ENCODE peak calls at places on chromosomes 11 and 22, in four cellular contexts. B is HepG2, H is H1, E is GM12878. D is an unnamed sample.

GRCh38 chr11:34150494-34151151 is 45.2 kb downstream of the NAT10 start:
- DNase-seq in B (no peak), H (no peak), E (no peak), D (no peak)

GRCh38 chr11:61736310-61736709 is 16.1 kb upstream of the MYRF start:
- DNase-seq in B (no peak), H (no peak), E (no peak), D (no peak)

GRCh38 chr11:134652586-134653255 is 240.7 kb upstream of the B3GAT1 start:
- DNase-seq in B (no peak), H (peak), E (no peak), D (no peak)

GRCh38 chr11:66280428-66280827 is 2.5 kb downstream of the CNIH2 start:
- DNase-seq in B (no peak), H (no peak), E (no peak), D (no peak)

GRCh38 chr11:91219501-91219900 is 996.7 kb upstream of the CHORDC1 start:
- DNase-seq in B (no peak), H (no peak), E (no peak), D (no peak)

GRCh38 chr11:95897731-95898130 is 26.2 kb downstream of the MTMR2 start:
- DNase-seq in B (no peak), H (no peak), E (no peak), D (no peak)

GRCh38 chr11:93738647-93739081 is 2.6 kb downstream of the TAF1D start:
- DNase-seq in B (no peak), H (no peak), E (no peak), D (no peak)

GRCh38 chr11:61701298-61701993 is 21.3 kb downstream of the DAGLA start:
- DNase-seq in B (peak), H (peak), E (no peak), D (no peak)

GRCh38 chr11:45450189-45450588 is 164.0 kb upstream of the SYT13 start:
- DNase-seq in B (no peak), H (no peak), E (no peak), D (no peak)

GRCh38 chr22:41274856-41275255 is 11.1 kb downstream of the RANGAP1 start:
- DNase-seq in B (no peak), H (no peak), E (no peak), D (no peak)

GRCh38 chr11:61954106-61955030 is 4.2 kb downstream of the BEST1 start:
- DNase-seq in B (no peak), H (peak), E (no peak), D (no peak)

GRCh38 chr22:30104501-30105156 is 24.4 kb downstream of the HORMAD2 start:
- DNase-seq in B (no peak), H (no peak), E (no peak), D (no peak)

GRCh38 chr11:30091728-30092127 is 74.9 kb upstream of the KCNA4 start:
- DNase-seq in B (no peak), H (no peak), E (no peak), D (no peak)

GRCh38 chr11:71574418-71574817 is 8.3 kb downstream of the KRTAP5-11 start:
- DNase-seq in B (no peak), H (no peak), E (no peak), D (no peak)

GRCh38 chr11:96426356-96427103 is 36.7 kb downstream of the JRKL start:
- DNase-seq in B (peak), H (no peak), E (no peak), D (peak)

GRCh38 chr11:1706634-1707400 is 9.8 kb downstream of the KRTAP5-6 start:
- DNase-seq in B (no peak), H (no peak), E (no peak), D (no peak)

GRCh38 chr11:119144825-119145476 is 3.9 kb upstream of the ABCG4 start:
- DNase-seq in B (peak), H (peak), E (no peak), D (peak)

GRCh38 chr11:7551571-7551970 is 37.8 kb downstream of the PPFIBP2 start:
- DNase-seq in B (no peak), H (no peak), E (no peak), D (no peak)

GRCh38 chr11:26040339-26040738 is 291.6 kb upstream of the ANO3 start:
- DNase-seq in B (no peak), H (no peak), E (no peak), D (no peak)

GRCh38 chr11:130328420-130328819 is 13.7 kb upstream of the ZBTB44 start:
- DNase-seq in B (no peak), H (no peak), E (no peak), D (no peak)
- TF ChIP-seq YY1 in B (no peak), H (no peak), E (no peak), D (no peak)

DNA sequence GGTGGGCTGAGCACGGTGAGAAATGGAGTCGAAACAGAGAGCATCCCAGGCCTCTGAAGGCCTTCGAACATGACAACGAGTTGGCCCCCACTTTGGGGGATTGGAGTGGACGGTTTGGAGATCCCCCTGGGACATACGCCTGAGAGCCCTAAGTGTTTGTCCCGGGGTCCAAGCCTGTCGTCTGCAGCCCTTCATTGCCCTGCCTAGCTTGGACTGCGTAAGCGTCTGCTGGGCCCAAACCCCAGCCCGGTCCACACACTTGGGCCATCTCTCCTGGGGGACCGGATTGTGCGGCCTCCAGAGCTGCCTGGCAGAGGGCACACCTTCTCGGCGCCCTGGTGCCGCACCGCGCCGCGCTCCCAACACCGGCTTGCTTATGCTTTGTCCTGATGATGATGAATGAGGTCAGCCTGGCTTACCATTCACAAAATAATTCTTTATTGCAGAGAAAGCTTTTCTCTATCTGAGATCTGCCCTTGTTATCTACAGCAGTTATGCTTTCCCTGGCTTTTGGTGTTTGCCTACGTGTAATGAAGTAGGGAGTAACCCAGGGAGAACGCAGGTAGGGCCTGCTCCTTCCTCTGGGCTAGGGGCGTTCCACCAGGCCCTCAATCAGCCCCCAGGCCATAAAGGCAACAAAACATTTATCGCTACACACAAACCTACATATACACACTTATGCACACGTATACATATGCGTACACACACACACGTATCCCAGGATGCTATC is 85.9 kb upstream of the PPARA start:
- DNase-seq in B (no peak), H (no peak), E (no peak), D (no peak)
- TF ChIP-seq SUZ12 in B (no peak), H (no peak), E (no peak), D (no peak)

GRCh38 chr11:64755681-64756361 is 4.0 kb downstream of the PYGM start:
- DNase-seq in B (no peak), H (no peak), E (no peak), D (no peak)
- TF ChIP-seq YY1 in B (no peak), H (no peak), E (no peak), D (no peak)

DNA sequence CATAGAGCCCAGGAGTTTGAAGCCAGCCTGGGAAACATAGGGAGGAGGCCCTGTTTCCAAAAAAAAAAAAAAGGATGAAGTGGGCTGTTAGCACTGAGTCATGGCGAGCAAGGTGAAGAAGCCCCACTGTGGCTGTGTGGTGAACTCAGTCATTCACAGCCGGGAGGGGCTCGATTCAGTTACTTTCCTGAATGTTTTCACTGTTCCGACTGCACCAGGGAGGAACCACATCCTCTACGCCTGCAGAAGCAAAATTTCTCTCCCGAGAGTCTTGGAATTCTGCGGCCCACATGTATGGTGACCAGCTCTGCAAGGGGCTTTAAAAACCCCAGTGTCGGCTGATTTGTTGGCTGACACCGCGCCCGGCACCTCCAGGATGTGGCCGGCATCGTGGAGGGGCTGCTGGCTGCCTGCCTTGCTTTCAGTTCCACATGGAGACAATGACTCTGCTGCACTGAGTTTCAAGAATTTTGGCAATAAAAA is 27.8 kb upstream of the GRAMD4 start:
- DNase-seq in B (no peak), H (no peak), E (no peak), D (no peak)
- TF ChIP-seq SUZ12 in B (no peak), H (no peak), E (no peak), D (no peak)

DNA sequence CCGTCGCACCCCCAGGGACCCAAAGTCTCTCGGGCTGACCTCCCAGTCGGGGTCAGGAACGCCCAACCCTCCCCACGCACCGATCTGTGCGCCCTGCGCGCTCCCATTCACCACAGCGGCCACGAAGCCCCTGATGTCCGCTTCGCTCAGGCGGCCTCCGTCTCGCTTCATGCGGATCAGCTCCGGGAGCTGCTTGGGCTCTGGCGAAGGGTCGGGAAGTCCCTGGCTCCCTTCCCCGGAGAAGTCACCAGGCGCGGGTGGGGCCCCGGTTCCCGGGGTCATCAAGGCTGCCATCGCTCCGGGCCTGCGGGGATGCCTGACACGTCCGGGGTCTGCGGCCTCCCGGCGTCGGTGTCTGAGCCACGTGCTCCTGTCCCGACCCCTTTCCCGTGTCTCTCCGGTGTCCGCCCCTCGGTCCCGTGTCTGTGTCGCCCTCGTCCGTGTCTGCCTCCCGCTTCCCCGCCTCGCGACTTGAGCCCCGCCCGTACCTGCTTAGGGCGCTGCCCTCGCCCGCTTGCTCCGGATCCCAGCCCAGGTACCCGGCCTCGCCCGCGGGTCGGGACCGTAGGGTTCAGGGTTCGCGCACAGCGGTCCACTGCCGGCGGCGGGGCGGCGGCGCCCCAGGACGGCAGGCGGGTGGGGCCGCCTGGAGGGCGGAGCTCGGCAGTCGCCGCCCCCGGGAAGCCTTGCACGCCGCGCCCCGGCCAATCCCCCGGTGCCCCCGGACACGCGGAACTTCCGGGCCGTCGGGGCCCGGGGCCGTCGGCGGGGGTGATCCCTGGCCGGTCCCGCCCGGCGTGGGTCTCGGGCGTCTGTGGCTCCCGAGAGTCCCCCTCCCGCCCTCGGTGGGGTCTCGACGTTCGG is at the start of gene TYMP:
- DNase-seq in B (peak), H (peak), E (no peak), D (no peak)
- TF ChIP-seq YY1 in B (no peak), H (no peak), E (no peak), D (no peak)

GRCh38 chr22:40224702-40225101 is 47.0 kb downstream of the TNRC6B start:
- DNase-seq in B (no peak), H (no peak), E (no peak), D (no peak)
- TF ChIP-seq SUZ12 in B (no peak), H (no peak), E (no peak), D (no peak)

GRCh38 chr11:115219378-115219777 is 284.8 kb downstream of the CADM1 start:
- DNase-seq in B (no peak), H (no peak), E (no peak), D (no peak)

GRCh38 chr11:115217726-115218311 is 286.4 kb downstream of the CADM1 start:
- DNase-seq in B (no peak), H (no peak), E (no peak), D (no peak)

GRCh38 chr11:115214644-115215305 is 289.4 kb downstream of the CADM1 start:
- DNase-seq in B (no peak), H (no peak), E (no peak), D (no peak)

GRCh38 chr11:115213007-115213406 is 291.2 kb downstream of the CADM1 start:
- DNase-seq in B (no peak), H (no peak), E (no peak), D (no peak)

GRCh38 chr11:115215694-115216615 is 288.3 kb downstream of the CADM1 start:
- DNase-seq in B (peak), H (no peak), E (no peak), D (no peak)
- TF ChIP-seq YY1 in B (no peak), H (no peak), E (no peak), D (no peak)

GRCh38 chr22:35202376-35202775 is 54.9 kb upstream of the HMGXB4 start:
- DNase-seq in B (no peak), H (no peak), E (no peak), D (no peak)

GRCh38 chr22:35205956-35206355 is 51.3 kb upstream of the HMGXB4 start:
- DNase-seq in B (no peak), H (no peak), E (no peak), D (no peak)

GRCh38 chr22:35206889-35207288 is 50.4 kb upstream of the HMGXB4 start:
- DNase-seq in B (no peak), H (no peak), E (no peak), D (no peak)

GRCh38 chr22:35205141-35205775 is 52.0 kb upstream of the HMGXB4 start:
- DNase-seq in B (no peak), H (no peak), E (no peak), D (no peak)

GRCh38 chr22:35203583-35203982 is 53.7 kb upstream of the HMGXB4 start:
- DNase-seq in B (no peak), H (no peak), E (no peak), D (no peak)
- TF ChIP-seq SUZ12 in B (no peak), H (no peak), E (no peak), D (no peak)

DNA sequence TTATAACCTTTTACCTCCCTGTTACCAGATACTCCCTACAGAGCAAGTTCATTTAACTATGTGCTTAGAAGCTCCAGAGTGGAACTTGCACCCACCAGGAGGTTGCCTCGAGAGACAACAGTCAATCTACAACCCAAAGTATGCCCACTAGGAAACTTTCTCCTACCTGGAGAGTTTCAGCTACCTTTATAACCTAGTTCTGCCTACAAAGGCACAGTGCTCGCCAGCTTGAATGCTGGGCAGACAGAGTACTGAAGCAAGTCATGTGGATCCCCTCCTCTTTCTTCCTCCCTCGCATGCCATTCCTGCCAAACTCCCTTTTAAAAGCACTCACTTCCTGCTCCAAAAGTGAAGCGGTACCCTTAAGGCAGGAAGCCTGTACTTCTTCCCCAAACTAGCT is 258.9 kb downstream of the SWAP70 start:
- DNase-seq in B (no peak), H (peak), E (no peak), D (peak)
- TF ChIP-seq YY1 in B (no peak), H (peak), E (no peak), D (no peak)

D was measured in NT2/D1.